ENCODE peak calls at places on chromosomes 3 and 15, in ten cellular contexts. One of them, this sample, is unnamed.

GRCh38 chr3:64686446-64686908 is 1.3 kb downstream of the ADAMTS9 start:
- DNase-seq in GM20000: no peak
- DNase-seq in cardiac fibroblast: peak; percentile 76
- DNase-seq in lower leg skin: no peak
- DNase-seq in fibroblast of mammary gland: peak; percentile 64
- DNase-seq in esophagus squamous epithelium: no peak
- DNase-seq in transverse colon: peak; percentile 39
- DNase-seq in A549: peak; percentile 35
- DNase-seq in fibroblast of the aortic adventitia: no peak
- DNase-seq in DND-41: no peak
- DNase-seq in this sample: no peak

GRCh38 chr3:40043444-40043755 is 234.0 kb downstream of the MYRIP start:
- DNase-seq in GM20000: no peak
- DNase-seq in cardiac fibroblast: peak; percentile 70
- DNase-seq in lower leg skin: no peak
- DNase-seq in fibroblast of mammary gland: peak; percentile 93
- DNase-seq in esophagus squamous epithelium: no peak
- DNase-seq in transverse colon: no peak
- DNase-seq in A549: no peak
- DNase-seq in fibroblast of the aortic adventitia: peak; percentile 91
- DNase-seq in DND-41: no peak
- DNase-seq in this sample: no peak

GRCh38 chr15:67197364-67197695 is 57.1 kb downstream of the AAGAB start:
- DNase-seq in GM20000: no peak
- DNase-seq in cardiac fibroblast: no peak
- DNase-seq in lower leg skin: no peak
- DNase-seq in fibroblast of mammary gland: no peak
- DNase-seq in esophagus squamous epithelium: no peak
- DNase-seq in transverse colon: no peak
- DNase-seq in A549: peak; percentile 51
- DNase-seq in fibroblast of the aortic adventitia: no peak
- DNase-seq in DND-41: no peak
- DNase-seq in this sample: no peak

GRCh38 chr15:60387321-60387720 is 10.5 kb downstream of the ANXA2 start:
- DNase-seq in GM20000: no peak
- DNase-seq in cardiac fibroblast: no peak
- DNase-seq in lower leg skin: no peak
- DNase-seq in fibroblast of mammary gland: no peak
- DNase-seq in esophagus squamous epithelium: no peak
- DNase-seq in transverse colon: no peak
- DNase-seq in A549: no peak
- DNase-seq in fibroblast of the aortic adventitia: no peak
- DNase-seq in DND-41: no peak
- DNase-seq in this sample: no peak

GRCh38 chr3:12121466-12121865 is 37.2 kb downstream of the TIMP4 start:
- DNase-seq in GM20000: no peak
- DNase-seq in cardiac fibroblast: no peak
- DNase-seq in lower leg skin: no peak
- DNase-seq in fibroblast of mammary gland: no peak
- DNase-seq in esophagus squamous epithelium: no peak
- DNase-seq in transverse colon: no peak
- DNase-seq in A549: no peak
- DNase-seq in fibroblast of the aortic adventitia: no peak
- DNase-seq in DND-41: no peak
- DNase-seq in this sample: no peak

GRCh38 chr3:160112481-160112880 is 112.7 kb upstream of the C3orf80 start:
- DNase-seq in GM20000: no peak
- DNase-seq in cardiac fibroblast: no peak
- DNase-seq in lower leg skin: no peak
- DNase-seq in fibroblast of mammary gland: peak; percentile 23
- DNase-seq in esophagus squamous epithelium: no peak
- DNase-seq in transverse colon: no peak
- DNase-seq in A549: no peak
- DNase-seq in fibroblast of the aortic adventitia: no peak
- DNase-seq in DND-41: no peak
- DNase-seq in this sample: no peak

GRCh38 chr3:120688121-120688520 is 6.1 kb upstream of the HGD start:
- DNase-seq in GM20000: peak; percentile 62
- DNase-seq in cardiac fibroblast: peak; percentile 69
- DNase-seq in lower leg skin: no peak
- DNase-seq in fibroblast of mammary gland: peak; percentile 28
- DNase-seq in esophagus squamous epithelium: no peak
- DNase-seq in transverse colon: no peak
- DNase-seq in A549: no peak
- DNase-seq in fibroblast of the aortic adventitia: peak; percentile 41
- DNase-seq in DND-41: no peak
- DNase-seq in this sample: no peak

GRCh38 chr3:125123906-125124305 is 68.1 kb upstream of the HEG1 start:
- DNase-seq in GM20000: no peak
- DNase-seq in cardiac fibroblast: peak; percentile 55
- DNase-seq in lower leg skin: no peak
- DNase-seq in fibroblast of mammary gland: peak; percentile 65
- DNase-seq in esophagus squamous epithelium: no peak
- DNase-seq in transverse colon: no peak
- DNase-seq in A549: no peak
- DNase-seq in fibroblast of the aortic adventitia: peak; percentile 95
- DNase-seq in DND-41: no peak
- DNase-seq in this sample: no peak

GRCh38 chr15:91886878-91887277 is 33.4 kb downstream of the SLCO3A1 start:
- DNase-seq in GM20000: no peak
- DNase-seq in cardiac fibroblast: no peak
- DNase-seq in lower leg skin: no peak
- DNase-seq in fibroblast of mammary gland: no peak
- DNase-seq in esophagus squamous epithelium: no peak
- DNase-seq in transverse colon: no peak
- DNase-seq in A549: no peak
- DNase-seq in fibroblast of the aortic adventitia: no peak
- DNase-seq in DND-41: no peak
- DNase-seq in this sample: no peak

GRCh38 chr15:91884604-91885003 is 31.1 kb downstream of the SLCO3A1 start:
- DNase-seq in GM20000: no peak
- DNase-seq in cardiac fibroblast: peak; percentile 36
- DNase-seq in lower leg skin: no peak
- DNase-seq in fibroblast of mammary gland: no peak
- DNase-seq in esophagus squamous epithelium: no peak
- DNase-seq in transverse colon: no peak
- DNase-seq in A549: no peak
- DNase-seq in fibroblast of the aortic adventitia: peak; percentile 32
- DNase-seq in DND-41: no peak
- DNase-seq in this sample: no peak

GRCh38 chr15:91887321-91887720 is 33.8 kb downstream of the SLCO3A1 start:
- DNase-seq in GM20000: no peak
- DNase-seq in cardiac fibroblast: no peak
- DNase-seq in lower leg skin: no peak
- DNase-seq in fibroblast of mammary gland: no peak
- DNase-seq in esophagus squamous epithelium: no peak
- DNase-seq in transverse colon: no peak
- DNase-seq in A549: no peak
- DNase-seq in fibroblast of the aortic adventitia: no peak
- DNase-seq in DND-41: no peak
- DNase-seq in this sample: no peak

GRCh38 chr15:91885054-91885453 is 31.5 kb downstream of the SLCO3A1 start:
- DNase-seq in GM20000: no peak
- DNase-seq in cardiac fibroblast: no peak
- DNase-seq in lower leg skin: no peak
- DNase-seq in fibroblast of mammary gland: no peak
- DNase-seq in esophagus squamous epithelium: no peak
- DNase-seq in transverse colon: no peak
- DNase-seq in A549: no peak
- DNase-seq in fibroblast of the aortic adventitia: no peak
- DNase-seq in DND-41: no peak
- DNase-seq in this sample: no peak

DNA sequence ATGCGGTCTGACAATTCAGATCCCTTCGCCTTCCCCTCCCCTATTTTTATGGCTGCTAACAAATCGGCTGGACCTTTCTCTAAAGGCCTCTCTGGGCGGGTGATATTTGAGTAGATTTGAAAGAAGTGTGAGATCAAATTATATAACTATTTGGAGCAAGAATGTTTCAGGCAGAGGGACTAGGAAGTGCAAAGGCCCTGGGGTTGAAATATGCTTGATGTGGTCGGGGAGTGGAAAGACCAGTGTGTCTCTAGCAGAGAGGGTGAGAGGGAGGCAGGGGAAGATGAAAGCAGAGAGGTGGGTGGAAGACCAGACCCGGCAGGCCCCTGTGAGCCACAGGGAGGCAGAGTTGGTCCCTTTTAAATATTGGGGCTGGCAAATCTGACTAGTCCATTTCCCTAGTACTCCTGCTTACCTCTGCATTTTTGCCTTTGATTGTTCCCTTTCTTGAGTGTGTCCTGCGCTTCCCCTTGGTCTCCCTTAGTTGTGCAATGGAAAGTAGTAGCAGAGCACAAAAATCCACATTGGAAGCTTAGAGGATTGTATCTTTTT is 32.3 kb downstream of the SLCO3A1 start:
- DNase-seq in GM20000: no peak
- DNase-seq in cardiac fibroblast: no peak
- DNase-seq in lower leg skin: no peak
- DNase-seq in fibroblast of mammary gland: no peak
- DNase-seq in esophagus squamous epithelium: no peak
- DNase-seq in transverse colon: no peak
- DNase-seq in A549: no peak
- DNase-seq in fibroblast of the aortic adventitia: no peak
- DNase-seq in DND-41: peak; percentile 5
- DNase-seq in this sample: no peak
- TF ChIP-seq CTCF in GM20000: no peak
- TF ChIP-seq CTCF in cardiac fibroblast: peak; percentile 15
- TF ChIP-seq CTCF in lower leg skin: no peak
- TF ChIP-seq CTCF in fibroblast of mammary gland: no peak
- TF ChIP-seq CTCF in esophagus squamous epithelium: peak; percentile 36
- TF ChIP-seq CTCF in transverse colon: no peak
- TF ChIP-seq CTCF in A549: peak; percentile 15
- TF ChIP-seq CTCF in fibroblast of the aortic adventitia: no peak
- TF ChIP-seq CTCF in DND-41: peak; percentile 20
- TF ChIP-seq CTCF in this sample: no peak

GRCh38 chr3:129718201-129718600 is 111.7 kb upstream of the PLXND1 start:
- DNase-seq in GM20000: no peak
- DNase-seq in cardiac fibroblast: no peak
- DNase-seq in lower leg skin: no peak
- DNase-seq in fibroblast of mammary gland: no peak
- DNase-seq in esophagus squamous epithelium: no peak
- DNase-seq in transverse colon: no peak
- DNase-seq in A549: no peak
- DNase-seq in fibroblast of the aortic adventitia: no peak
- DNase-seq in DND-41: no peak
- DNase-seq in this sample: no peak
- TF ChIP-seq CTCF in GM20000: no peak
- TF ChIP-seq CTCF in cardiac fibroblast: no peak
- TF ChIP-seq CTCF in lower leg skin: no peak
- TF ChIP-seq CTCF in fibroblast of mammary gland: no peak
- TF ChIP-seq CTCF in esophagus squamous epithelium: no peak
- TF ChIP-seq CTCF in transverse colon: no peak
- TF ChIP-seq CTCF in A549: no peak
- TF ChIP-seq CTCF in fibroblast of the aortic adventitia: no peak
- TF ChIP-seq CTCF in DND-41: no peak
- TF ChIP-seq CTCF in this sample: no peak

DNA sequence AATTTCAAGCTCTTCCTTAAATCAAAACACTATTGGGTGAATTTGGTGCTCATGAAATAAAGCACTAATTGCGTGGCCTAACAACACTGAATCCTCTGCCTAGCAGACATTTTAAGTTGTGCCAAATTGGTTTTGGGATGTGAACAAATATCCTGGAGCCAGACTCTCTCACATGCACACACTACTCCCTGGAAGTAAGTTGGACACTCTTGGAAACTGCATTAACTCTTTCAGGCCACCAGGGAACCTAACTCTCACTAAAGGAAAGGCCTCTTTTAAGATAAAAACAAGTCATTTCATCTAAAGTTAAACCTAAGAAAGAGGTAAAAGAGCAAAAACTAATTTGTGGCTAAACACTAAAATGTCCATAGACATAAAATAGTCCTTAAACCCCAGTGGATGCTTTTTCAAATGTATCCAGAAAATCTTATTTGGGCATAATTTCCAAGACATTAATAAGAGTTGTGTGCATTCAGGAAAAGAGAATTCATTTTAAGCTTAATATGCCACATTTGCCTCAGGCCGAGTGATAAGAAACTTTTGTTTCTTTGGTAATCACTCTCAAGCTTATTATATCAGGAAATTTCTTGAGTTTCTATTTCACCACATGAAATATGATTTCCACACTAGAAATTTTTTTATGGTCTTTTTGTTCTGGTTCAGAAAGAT is 61.8 kb downstream of the ZBTB20 start:
- DNase-seq in GM20000: no peak
- DNase-seq in cardiac fibroblast: peak; percentile 20
- DNase-seq in lower leg skin: no peak
- DNase-seq in fibroblast of mammary gland: peak; percentile 36
- DNase-seq in esophagus squamous epithelium: no peak
- DNase-seq in transverse colon: no peak
- DNase-seq in A549: peak; percentile 14
- DNase-seq in fibroblast of the aortic adventitia: peak; percentile 26
- DNase-seq in DND-41: no peak
- DNase-seq in this sample: no peak
- TF ChIP-seq CTCF in GM20000: no peak
- TF ChIP-seq CTCF in cardiac fibroblast: peak; percentile 40
- TF ChIP-seq CTCF in lower leg skin: no peak
- TF ChIP-seq CTCF in fibroblast of mammary gland: peak; percentile 43
- TF ChIP-seq CTCF in esophagus squamous epithelium: peak; percentile 26
- TF ChIP-seq CTCF in transverse colon: no peak
- TF ChIP-seq CTCF in A549: no peak
- TF ChIP-seq CTCF in fibroblast of the aortic adventitia: peak; percentile 55
- TF ChIP-seq CTCF in DND-41: peak; percentile 16
- TF ChIP-seq CTCF in this sample: no peak

GRCh38 chr3:45660567-45660901 is 28.7 kb upstream of the SACM1L start:
- DNase-seq in GM20000: no peak
- DNase-seq in cardiac fibroblast: no peak
- DNase-seq in lower leg skin: no peak
- DNase-seq in fibroblast of mammary gland: no peak
- DNase-seq in esophagus squamous epithelium: no peak
- DNase-seq in transverse colon: no peak
- DNase-seq in A549: no peak
- DNase-seq in fibroblast of the aortic adventitia: no peak
- DNase-seq in DND-41: no peak
- DNase-seq in this sample: no peak

GRCh38 chr3:45666729-45667440 is 22.3 kb upstream of the SACM1L start:
- DNase-seq in GM20000: no peak
- DNase-seq in cardiac fibroblast: peak; percentile 83
- DNase-seq in lower leg skin: no peak
- DNase-seq in fibroblast of mammary gland: peak; percentile 75
- DNase-seq in esophagus squamous epithelium: no peak
- DNase-seq in transverse colon: no peak
- DNase-seq in A549: no peak
- DNase-seq in fibroblast of the aortic adventitia: peak; percentile 76
- DNase-seq in DND-41: no peak
- DNase-seq in this sample: no peak

GRCh38 chr3:45664558-45664957 is 24.6 kb upstream of the SACM1L start:
- DNase-seq in GM20000: peak; percentile 65
- DNase-seq in cardiac fibroblast: no peak
- DNase-seq in lower leg skin: no peak
- DNase-seq in fibroblast of mammary gland: no peak
- DNase-seq in esophagus squamous epithelium: no peak
- DNase-seq in transverse colon: peak; percentile 53
- DNase-seq in A549: no peak
- DNase-seq in fibroblast of the aortic adventitia: no peak
- DNase-seq in DND-41: peak; percentile 82
- DNase-seq in this sample: peak; percentile 66

GRCh38 chr3:45667569-45667967 is 21.6 kb upstream of the SACM1L start:
- DNase-seq in GM20000: no peak
- DNase-seq in cardiac fibroblast: no peak
- DNase-seq in lower leg skin: no peak
- DNase-seq in fibroblast of mammary gland: no peak
- DNase-seq in esophagus squamous epithelium: no peak
- DNase-seq in transverse colon: no peak
- DNase-seq in A549: no peak
- DNase-seq in fibroblast of the aortic adventitia: no peak
- DNase-seq in DND-41: no peak
- DNase-seq in this sample: no peak

GRCh38 chr3:45665101-45665572 is 24.1 kb upstream of the SACM1L start:
- DNase-seq in GM20000: peak; percentile 38
- DNase-seq in cardiac fibroblast: peak; percentile 58
- DNase-seq in lower leg skin: no peak
- DNase-seq in fibroblast of mammary gland: peak; percentile 47
- DNase-seq in esophagus squamous epithelium: no peak
- DNase-seq in transverse colon: peak; percentile 54
- DNase-seq in A549: peak; percentile 76
- DNase-seq in fibroblast of the aortic adventitia: no peak
- DNase-seq in DND-41: peak; percentile 69
- DNase-seq in this sample: peak; percentile 35
- TF ChIP-seq CTCF in GM20000: peak; percentile 65
- TF ChIP-seq CTCF in cardiac fibroblast: peak; percentile 50
- TF ChIP-seq CTCF in lower leg skin: no peak
- TF ChIP-seq CTCF in fibroblast of mammary gland: peak; percentile 46
- TF ChIP-seq CTCF in esophagus squamous epithelium: peak; percentile 58
- TF ChIP-seq CTCF in transverse colon: peak; percentile 42
- TF ChIP-seq CTCF in A549: peak; percentile 56
- TF ChIP-seq CTCF in fibroblast of the aortic adventitia: peak; percentile 31
- TF ChIP-seq CTCF in DND-41: peak; percentile 78
- TF ChIP-seq CTCF in this sample: peak; percentile 64

This sample was measured in natural killer cell.